ENCODE peak calls at places on chromosomes 3 and 15, in six cellular contexts. E is mucosa of descending colon, K is endothelial cell of umbilical vein, Q is brain microvascular endothelial cell, S is endodermal cell, L is kidney epithelial cell. D is an unnamed sample.
A peak's percentile ranks its signal among the peaks of the same experiment; 100 is the strongest.

GRCh38 chr3:163056874-163057497 is 1560.4 kb downstream of the OTOL1 start:
- DNase-seq in K (no peak), L (no peak), E (no peak), Q (peak; percentile 54), S (peak; percentile 78), D (no peak)

GRCh38 chr3:10321630-10322354 is 880 bp upstream of the SEC13 start:
- DNase-seq in S (no peak), K (no peak), L (no peak), E (no peak), Q (no peak), D (no peak)

GRCh38 chr15:88385078-88385700 is 82.0 kb downstream of the MRPL46 start:
- DNase-seq in K (no peak), Q (no peak), E (no peak), L (peak; percentile 56), S (peak; percentile 7), D (no peak)

GRCh38 chr3:52216585-52217408 is 8.6 kb downstream of the TLR9 start:
- DNase-seq in Q (peak; percentile 32), E (peak; percentile 89), L (peak; percentile 83), K (peak; percentile 96), S (no peak), D (no peak)

GRCh38 chr15:66952756-66953522 is 112.5 kb upstream of the SMAD3 start:
- DNase-seq in Q (no peak), K (no peak), S (no peak), E (no peak), L (no peak), D (no peak)

GRCh38 chr3:66011098-66011655 is 27.5 kb downstream of the MAGI1 start:
- DNase-seq in E (no peak), Q (no peak), K (no peak), L (no peak), S (no peak), D (no peak)

GRCh38 chr3:112378989-112379692 is 46.2 kb downstream of the CD200 start:
- DNase-seq in E (no peak), Q (peak; percentile 92), K (no peak), S (no peak), L (no peak), D (no peak)

GRCh38 chr3:129836381-129837056 is 57.0 kb downstream of the TMCC1 start:
- DNase-seq in S (peak; percentile 79), Q (no peak), E (no peak), L (no peak), K (no peak), D (no peak)

GRCh38 chr3:141796436-141797166 is 33.4 kb downstream of the GRK7 start:
- DNase-seq in L (no peak), S (peak; percentile 61), E (peak; percentile 36), K (peak; percentile 6), Q (no peak), D (no peak)

GRCh38 chr3:38247366-38248035 is 18.1 kb upstream of the SLC22A13 start:
- DNase-seq in S (no peak), L (peak; percentile 84), Q (peak; percentile 80), K (peak; percentile 74), E (no peak), D (no peak)

GRCh38 chr3:3737511-3737910 is 61.7 kb upstream of the LRRN1 start:
- DNase-seq in S (no peak), Q (no peak), K (no peak), E (no peak), L (no peak), D (no peak)

GRCh38 chr3:36774072-36774471 is 9.7 kb upstream of the DCLK3 start:
- DNase-seq in S (no peak), Q (peak; percentile 74), L (no peak), E (no peak), K (no peak), D (no peak)

GRCh38 chr3:127803619-127804018 is 18.7 kb downstream of the MGLL start:
- DNase-seq in Q (peak; percentile 83), S (no peak), K (peak; percentile 78), E (no peak), L (peak; percentile 96), D (peak; percentile 71)

GRCh38 chr3:133412511-133413165 is 12.8 kb downstream of the BFSP2 start:
- DNase-seq in L (no peak), K (no peak), E (no peak), Q (peak; percentile 77), S (peak; percentile 61), D (peak; percentile 79)
- H3K4me3 ChIP-seq in L (no peak overlapping the region), K (no peak overlapping the region), E (no peak overlapping the region), Q (peak overlapping the region; percentile 3), S (no peak overlapping the region), D (peak overlapping the region; percentile 46)

DNA sequence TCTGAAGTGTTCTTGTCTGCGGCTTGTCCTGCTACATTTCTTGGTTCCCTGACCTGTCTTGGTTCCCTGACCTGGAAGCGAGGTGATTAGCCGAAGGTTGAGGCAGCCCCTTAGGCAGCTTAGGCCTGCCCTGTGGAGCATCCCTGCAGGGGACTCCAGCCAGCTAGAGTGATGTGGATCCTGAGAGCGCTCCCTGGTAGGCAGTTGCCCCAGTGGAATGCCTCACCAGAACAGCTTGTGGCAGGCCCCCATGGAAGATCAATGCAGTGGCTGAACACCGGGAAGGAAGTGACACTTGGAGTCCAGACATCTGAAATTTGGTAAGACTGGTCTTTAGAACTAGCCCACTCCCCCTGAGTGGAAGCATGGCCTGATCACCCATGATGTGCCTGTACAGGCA is 5.5 kb upstream of the ROBO1 start:
- DNase-seq in L (no peak), Q (no peak), S (no peak), K (no peak), E (no peak), D (no peak)
- H3K4me3 ChIP-seq in L (no peak overlapping the region), Q (no peak overlapping the region), S (no peak overlapping the region), K (no peak overlapping the region), E (no peak overlapping the region), D (no peak overlapping the region)

GRCh38 chr15:34367128-34368081 is at the start of gene LPCAT4:
- DNase-seq in E (peak; percentile 96), S (peak; percentile 93), Q (peak; percentile 73), K (peak; percentile 88), L (peak; percentile 35), D (peak; percentile 87)

GRCh38 chr15:34366271-34367043 is 539 bp downstream of the LPCAT4 start:
- DNase-seq in E (peak; percentile 91), L (peak; percentile 14), K (peak; percentile 34), Q (no peak), S (peak; percentile 94), D (peak; percentile 65)

GRCh38 chr15:34365836-34366235 is 1.2 kb downstream of the LPCAT4 start:
- DNase-seq in L (no peak), S (no peak), K (no peak), Q (no peak), E (no peak), D (no peak)

GRCh38 chr15:34364041-34364440 is 3.0 kb downstream of the LPCAT4 start:
- DNase-seq in S (no peak), E (no peak), L (no peak), K (no peak), Q (no peak), D (no peak)

GRCh38 chr15:34365073-34365825 is 1.7 kb downstream of the LPCAT4 start:
- DNase-seq in K (no peak), Q (no peak), E (peak; percentile 49), S (no peak), L (no peak), D (no peak)
- H3K4me3 ChIP-seq in K (no peak overlapping the region), Q (peak overlapping the region; percentile 91), E (no peak overlapping the region), S (peak overlapping the region; percentile 78), L (no peak overlapping the region), D (no peak overlapping the region)

DNA sequence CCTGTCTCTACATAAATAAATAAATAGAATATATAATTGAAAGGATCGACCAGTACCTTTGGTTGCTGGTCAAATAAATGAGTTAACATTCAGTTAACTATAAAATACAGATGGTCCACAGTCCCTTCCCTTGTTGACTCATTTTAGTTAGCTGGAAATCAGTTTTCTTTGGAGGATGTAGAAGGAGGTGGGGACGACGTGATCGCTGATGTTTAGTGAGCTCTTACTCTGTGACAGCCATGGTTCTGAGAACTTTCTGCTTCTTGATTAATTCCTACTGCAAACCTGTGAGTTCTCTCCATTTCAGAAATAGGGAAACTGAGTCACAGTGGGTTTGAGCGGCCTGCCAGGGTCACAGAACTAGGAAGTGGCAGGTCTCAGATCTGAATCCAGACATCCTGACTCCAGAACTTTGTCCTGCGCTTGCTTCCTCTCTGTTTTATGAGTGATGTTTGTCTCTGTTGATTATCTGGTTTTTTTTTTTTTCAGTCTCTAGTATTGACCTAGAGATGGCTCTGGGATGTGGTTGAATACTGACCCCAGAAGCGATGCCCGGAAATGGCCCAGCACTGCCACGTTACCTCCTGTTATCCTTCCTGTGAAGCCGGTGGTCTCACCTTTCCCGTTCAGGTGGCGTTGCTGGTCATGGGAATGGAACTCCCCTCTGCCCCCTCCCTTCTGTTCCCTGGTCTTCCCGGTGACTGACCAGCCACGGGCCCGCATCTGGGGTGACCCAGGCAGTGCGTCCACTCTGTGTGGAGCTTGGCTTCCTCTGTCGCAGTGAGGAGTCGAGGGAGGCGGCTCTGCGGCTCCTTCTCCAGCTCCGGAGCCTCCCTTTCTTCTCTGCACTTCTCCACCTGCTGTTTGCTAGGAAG is 18.2 kb downstream of the SYNM start:
- DNase-seq in K (peak; percentile 26), E (no peak), S (peak; percentile 68), L (no peak), Q (no peak), D (peak; percentile 31)
- H3K4me3 ChIP-seq in K (no peak overlapping the region), E (no peak overlapping the region), S (no peak overlapping the region), L (peak overlapping the region; percentile 1), Q (peak overlapping the region; percentile 35), D (no peak overlapping the region)

GRCh38 chr15:26521142-26521541 is 251.7 kb downstream of the GABRB3 start:
- DNase-seq in K (no peak), L (no peak), E (no peak), Q (no peak), S (no peak), D (no peak)
- H3K4me3 ChIP-seq in K (no peak overlapping the region), L (no peak overlapping the region), E (no peak overlapping the region), Q (no peak overlapping the region), S (no peak overlapping the region), D (no peak overlapping the region)

D was measured in SJSA1.